ENCODE peak calls at places on chromosomes 5 and 9, in six cellular contexts. T is suprapubic skin, E is tibial nerve, F is Peyer's patch, O is right lobe of liver, G is prostate gland. Q is an unnamed sample.

GRCh38 chr9:95516736-95517558 is at the start of gene PTCH1:
- DNase-seq in T (peak), F (peak), G (peak), O (no peak), E (peak), Q (peak)

GRCh38 chr5:62178258-62178657 is 127.7 kb upstream of the KIF2A start:
- DNase-seq in F (no peak), T (no peak), O (no peak), G (no peak), E (no peak), Q (no peak)

GRCh38 chr5:943201-943873 is 50.7 kb downstream of the TRIP13 start:
- DNase-seq in T (peak), G (no peak), E (no peak), F (peak), O (peak), Q (no peak)

GRCh38 chr5:115551415-115551814 is 6.8 kb upstream of the FEM1C start:
- DNase-seq in G (no peak), O (no peak), T (no peak), E (no peak), F (peak), Q (no peak)

GRCh38 chr5:52007230-52007858 is 624.1 kb downstream of the ISL1 start:
- DNase-seq in E (no peak), G (peak), T (no peak), F (no peak), O (no peak), Q (no peak)

GRCh38 chr5:54909911-54910870 is 75.2 kb downstream of the ESM1 start:
- DNase-seq in T (no peak), G (no peak), F (no peak), E (no peak), O (no peak), Q (no peak)

GRCh38 chr9:134693641-134694367 is 52.2 kb downstream of the COL5A1 start:
- DNase-seq in O (peak), G (no peak), F (no peak), T (no peak), E (no peak), Q (no peak)

GRCh38 chr9:128116104-128117083 is 11.1 kb downstream of the PTGES2 start:
- DNase-seq in O (peak), G (no peak), T (peak), F (peak), E (no peak), Q (no peak)

GRCh38 chr9:121876658-121877271 is 216.3 kb downstream of the TTLL11 start:
- DNase-seq in F (no peak), G (no peak), E (no peak), T (no peak), O (no peak), Q (no peak)

GRCh38 chr5:55865831-55866230 is 14.7 kb downstream of the IL31RA start:
- DNase-seq in T (no peak), F (no peak), G (no peak), E (no peak), O (no peak), Q (no peak)

GRCh38 chr9:98228392-98229089 is 26.9 kb downstream of the TBC1D2 start:
- DNase-seq in T (no peak), G (no peak), O (peak), F (peak), E (no peak), Q (no peak)

GRCh38 chr5:142472306-142472951 is 147.6 kb upstream of the SPRY4 start:
- DNase-seq in E (no peak), T (no peak), F (peak), G (no peak), O (no peak), Q (no peak)

GRCh38 chr9:130266236-130267098 is 907 bp downstream of the HMCN2 start:
- DNase-seq in E (no peak), G (no peak), F (peak), T (peak), O (peak), Q (peak)

GRCh38 chr9:37974506-37975173 is 70.7 kb upstream of the SLC25A51 start:
- DNase-seq in G (no peak), O (peak), T (no peak), F (no peak), E (no peak), Q (no peak)

GRCh38 chr5:178240772-178241171 is 8.2 kb upstream of the PHYKPL start:
- DNase-seq in F (no peak), E (no peak), O (peak), G (no peak), T (no peak), Q (no peak)

GRCh38 chr9:21936161-21936560 is 58.0 kb downstream of the CDKN2A start:
- DNase-seq in F (no peak), G (no peak), T (no peak), E (no peak), O (no peak), Q (no peak)

GRCh38 chr5:68484307-68485068 is 268.9 kb downstream of the PIK3R1 start:
- DNase-seq in O (no peak), E (no peak), F (no peak), T (no peak), G (no peak), Q (no peak)

GRCh38 chr9:9820411-9820810 is 792.4 kb downstream of the PTPRD start:
- DNase-seq in E (no peak), T (no peak), G (no peak), O (no peak), F (no peak), Q (no peak)

GRCh38 chr9:114653556-114654159 is 3.9 kb downstream of the TEX53 start:
- DNase-seq in G (peak), T (peak), O (no peak), F (peak), E (peak), Q (peak)

GRCh38 chr9:127612993-127613954 is 1.2 kb downstream of the STXBP1 start:
- DNase-seq in G (peak), O (peak), F (peak), T (peak), E (peak), Q (peak)

GRCh38 chr9:70113403-70114022 is 69.9 kb downstream of the MAMDC2 start:
- DNase-seq in T (no peak), G (peak), F (peak), O (peak), E (peak), Q (peak)

GRCh38 chr9:123438821-123439220 is 82.8 kb downstream of the CRB2 start:
- DNase-seq in O (no peak), G (no peak), F (peak), T (no peak), E (no peak), Q (peak)

GRCh38 chr5:1877434-1878049 is 5.2 kb downstream of the IRX4 start:
- DNase-seq in T (no peak), F (no peak), G (no peak), E (no peak), O (no peak), Q (no peak)

GRCh38 chr5:54838843-54839242 is 146.6 kb downstream of the ESM1 start:
- DNase-seq in T (no peak), G (no peak), F (no peak), O (no peak), E (no peak), Q (no peak)

GRCh38 chr9:27765266-27765665 is 192.0 kb upstream of the C9orf72 start:
- DNase-seq in E (no peak), F (no peak), G (no peak), O (no peak), T (no peak), Q (no peak)

GRCh38 chr5:134026521-134027202 is 21.9 kb upstream of the VDAC1 start:
- DNase-seq in T (no peak), G (peak), F (peak), E (no peak), O (peak), Q (no peak)

GRCh38 chr5:148623741-148624140 is 30.6 kb downstream of the HTR4 start:
- DNase-seq in G (no peak), T (no peak), F (no peak), E (no peak), O (no peak), Q (no peak)

GRCh38 chr5:117624226-117624625 is 1049.6 kb upstream of the SEMA6A start:
- DNase-seq in T (no peak), G (no peak), E (no peak), O (no peak), F (no peak), Q (no peak)

GRCh38 chr5:111337688-111338087 is 113.5 kb downstream of the CAMK4 start:
- DNase-seq in F (no peak), O (no peak), T (no peak), E (no peak), G (no peak), Q (no peak)

GRCh38 chr5:77321793-77322394 is 111.4 kb downstream of the PDE8B start:
- DNase-seq in O (no peak), F (no peak), T (no peak), G (no peak), E (no peak), Q (no peak)

GRCh38 chr5:31625394-31625793 is 13.5 kb upstream of the PDZD2 start:
- DNase-seq in T (no peak), E (no peak), G (no peak), F (no peak), O (no peak), Q (no peak)

GRCh38 chr9:87909310-87910041 is 8.3 kb upstream of the SPATA31C1 start:
- DNase-seq in E (no peak), G (no peak), F (peak), T (no peak), O (peak), Q (no peak)

GRCh38 chr9:95018099-95018927 is 291.8 kb downstream of the AOPEP start:
- DNase-seq in E (no peak), O (no peak), T (no peak), F (no peak), G (peak), Q (no peak)

GRCh38 chr5:169904059-169904458 is 76.2 kb downstream of the INSYN2B start:
- DNase-seq in G (no peak), F (no peak), T (no peak), O (no peak), E (no peak), Q (no peak)

GRCh38 chr5:2015961-2016360 is 133.2 kb upstream of the IRX4 start:
- DNase-seq in T (no peak), G (no peak), O (no peak), E (no peak), F (no peak), Q (no peak)

GRCh38 chr9:98045234-98046160 is 11.0 kb upstream of the NANS start:
- DNase-seq in T (no peak), O (no peak), E (no peak), G (no peak), F (peak), Q (no peak)

GRCh38 chr9:92613268-92614122 is 56.4 kb downstream of the IPPK start:
- DNase-seq in T (no peak), O (no peak), G (no peak), E (no peak), F (no peak), Q (no peak)

GRCh38 chr9:92614123-92614510 is 55.8 kb downstream of the IPPK start:
- DNase-seq in F (no peak), E (no peak), T (no peak), G (no peak), O (no peak), Q (no peak)

GRCh38 chr9:92612292-92612691 is 57.6 kb downstream of the IPPK start:
- DNase-seq in O (no peak), T (no peak), E (no peak), G (no peak), F (no peak), Q (no peak)

GRCh38 chr9:92611621-92612275 is 58.2 kb downstream of the IPPK start:
- DNase-seq in O (no peak), G (no peak), E (no peak), T (no peak), F (no peak), Q (peak)

GRCh38 chr9:92612816-92613215 is 57.1 kb downstream of the IPPK start:
- DNase-seq in T (no peak), G (no peak), E (no peak), F (no peak), O (no peak), Q (peak)
- H3K4me3 ChIP-seq in T (no peak), G (no peak), E (no peak), F (no peak), O (no peak), Q (no peak)

GRCh38 chr9:15078345-15078744 is 168.1 kb upstream of the FREM1 start:
- DNase-seq in F (no peak), E (no peak), T (no peak), G (no peak), O (no peak), Q (no peak)
- TF ChIP-seq CTCF in F (no peak), E (no peak), T (no peak), G (no peak), O (no peak), Q (no peak)

GRCh38 chr9:92963831-92964606 is 16.7 kb downstream of the FGD3 start:
- DNase-seq in G (no peak), F (peak), T (peak), E (no peak), O (peak), Q (no peak)
- TF ChIP-seq POLR2A in G (no peak), F (no peak), T (no peak), E (peak), O (no peak), Q (no peak)

GRCh38 chr9:137215196-137215986 is 6.6 kb downstream of the RNF208 start:
- DNase-seq in E (no peak), T (no peak), O (no peak), G (no peak), F (no peak), Q (no peak)

GRCh38 chr9:137218754-137219271 is 3.2 kb downstream of the RNF208 start:
- DNase-seq in F (peak), G (no peak), E (no peak), T (no peak), O (no peak), Q (no peak)

GRCh38 chr9:137218212-137218753 is 3.8 kb downstream of the RNF208 start:
- DNase-seq in O (no peak), E (no peak), G (no peak), T (no peak), F (no peak), Q (no peak)

GRCh38 chr9:137216188-137216965 is 5.7 kb downstream of the RNF208 start:
- DNase-seq in O (no peak), G (no peak), T (no peak), F (no peak), E (no peak), Q (no peak)

DNA sequence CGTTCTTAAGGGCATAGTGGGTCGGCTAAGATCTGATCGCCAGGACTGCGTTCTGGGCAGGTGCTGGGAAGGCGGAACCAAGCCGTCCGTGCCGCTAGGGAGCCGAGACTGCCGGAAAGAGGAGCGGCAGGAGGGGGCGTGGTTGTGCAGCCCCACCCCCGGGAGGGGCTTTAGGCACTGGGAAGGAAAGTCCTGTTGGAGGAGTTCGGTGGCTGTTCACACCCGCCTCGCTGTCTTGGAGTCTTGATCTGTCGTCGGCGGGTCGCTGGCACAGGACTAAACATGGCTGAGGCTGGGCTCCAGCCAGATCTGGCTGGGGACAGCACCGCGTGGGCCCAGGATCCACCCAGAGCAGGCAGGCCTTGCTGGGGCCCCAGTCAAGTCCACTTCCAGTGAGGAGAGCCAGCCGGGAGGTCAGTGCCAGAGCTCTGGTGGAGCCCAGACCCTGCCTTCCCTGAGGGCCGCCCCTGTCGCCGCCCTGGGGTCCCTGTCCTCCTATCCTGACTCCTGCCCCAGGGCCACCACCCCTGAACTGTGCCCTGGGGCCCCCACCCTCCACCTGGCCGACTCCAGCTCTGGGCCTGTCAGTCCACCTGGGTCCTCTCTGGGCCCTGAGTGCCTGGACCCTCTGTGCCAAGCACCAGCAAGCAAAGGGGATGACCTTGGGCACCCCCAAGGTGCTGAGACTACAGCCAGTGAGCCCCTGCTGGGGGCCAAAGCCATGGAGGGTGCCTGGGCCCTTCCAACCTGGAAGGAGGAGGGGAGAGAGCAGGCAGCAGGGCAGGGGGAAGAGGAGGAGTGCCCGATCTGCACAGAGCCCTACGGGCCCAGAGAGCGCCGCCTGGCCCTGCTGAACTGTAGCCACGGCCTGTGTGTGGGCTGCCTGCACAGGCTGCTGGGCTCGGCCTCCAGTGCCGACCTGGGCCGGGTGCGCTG is 4.5 kb downstream of the RNF208 start:
- DNase-seq in G (peak), F (peak), O (no peak), T (peak), E (peak), Q (peak)
- H3K4me3 ChIP-seq in G (peak), F (peak), O (no peak), T (peak), E (peak), Q (peak)

DNA sequence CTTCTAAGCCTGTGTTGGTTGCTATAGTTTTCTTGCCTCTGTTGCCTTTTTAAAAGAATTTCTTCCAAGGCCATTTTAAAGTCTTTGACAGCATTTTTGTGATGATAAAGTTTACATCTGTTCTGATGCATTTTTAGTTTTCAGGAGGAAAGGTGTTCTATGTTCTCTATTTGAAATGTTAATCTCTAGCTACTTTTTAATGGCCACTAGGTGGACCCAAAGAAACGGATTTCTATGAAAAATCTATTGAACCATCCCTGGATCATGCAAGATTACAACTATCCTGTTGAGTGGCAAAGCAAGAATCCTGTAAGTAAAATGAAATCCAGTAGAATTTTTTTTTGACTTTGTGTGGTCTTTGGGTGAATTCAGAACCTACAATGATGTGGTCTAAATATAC is 60.2 kb downstream of the MELK start:
- DNase-seq in O (no peak), F (no peak), G (no peak), T (no peak), E (no peak), Q (no peak)
- TF ChIP-seq CTCF in O (peak), F (peak), G (peak), T (no peak), E (peak), Q (no peak)